ENCODE peak calls at places on chromosomes 16 and 17, in nine cellular contexts. J is A549, V is GM12878, C is stomach, E is sigmoid colon, S is prostate gland, F is body of pancreas, K is transverse colon, D is lower leg skin. U is an unnamed sample.

GRCh38 chr16:89118361-89119061 is 24.9 kb downstream of the ACSF3 start:
- DNase-seq in J (no peak), V (no peak), C (no peak), E (no peak), S (no peak), F (no peak), K (peak), D (no peak), U (no peak)

GRCh38 chr17:67491009-67491677 is 114.1 kb downstream of the PITPNC1 start:
- DNase-seq in J (peak), V (no peak), C (peak), E (peak), S (peak), F (peak), K (peak), D (peak), U (peak)

GRCh38 chr17:29158515-29159275 is 21.5 kb downstream of the MYO18A start:
- DNase-seq in J (no peak), V (no peak), C (no peak), E (no peak), S (no peak), F (peak), K (no peak), D (no peak), U (peak)

GRCh38 chr16:84990782-84991181 is 20.6 kb downstream of the ZDHHC7 start:
- DNase-seq in J (no peak), V (no peak), C (no peak), E (no peak), S (no peak), F (no peak), K (no peak), D (no peak), U (no peak)

GRCh38 chr17:50906443-50906842 is 40.3 kb upstream of the TOB1 start:
- DNase-seq in J (no peak), V (no peak), C (no peak), E (no peak), S (no peak), F (no peak), K (no peak), D (no peak), U (no peak)

GRCh38 chr17:36949461-36949927 is 740 bp downstream of the AATF start:
- DNase-seq in J (no peak), V (no peak), C (no peak), E (no peak), S (no peak), F (no peak), K (no peak), D (no peak), U (no peak)

GRCh38 chr17:51372345-51373004 is 112.1 kb downstream of the UTP18 start:
- DNase-seq in J (peak), V (peak), C (no peak), E (no peak), S (no peak), F (no peak), K (peak), D (no peak), U (peak)

GRCh38 chr16:71628810-71629209 is 2.8 kb downstream of the MARVELD3 start:
- DNase-seq in J (no peak), V (no peak), C (no peak), E (no peak), S (no peak), F (peak), K (no peak), D (no peak), U (peak)

GRCh38 chr16:6667393-6667792 is 665.3 kb upstream of the RBFOX1 start:
- DNase-seq in J (no peak), V (no peak), C (no peak), E (no peak), S (no peak), F (no peak), K (no peak), D (peak), U (no peak)

GRCh38 chr17:43401293-43401692 is 2.5 kb downstream of the ARL4D start:
- DNase-seq in J (peak), V (no peak), C (peak), E (peak), S (no peak), F (peak), K (no peak), D (no peak), U (peak)

GRCh38 chr17:72705905-72706395 is 386.5 kb downstream of the SLC39A11 start:
- DNase-seq in J (no peak), V (no peak), C (no peak), E (no peak), S (no peak), F (no peak), K (no peak), D (no peak), U (no peak)

GRCh38 chr17:76996741-76997694 is 128.8 kb downstream of the MGAT5B start:
- DNase-seq in J (no peak), V (no peak), C (no peak), E (no peak), S (no peak), F (no peak), K (no peak), D (no peak), U (no peak)

DNA sequence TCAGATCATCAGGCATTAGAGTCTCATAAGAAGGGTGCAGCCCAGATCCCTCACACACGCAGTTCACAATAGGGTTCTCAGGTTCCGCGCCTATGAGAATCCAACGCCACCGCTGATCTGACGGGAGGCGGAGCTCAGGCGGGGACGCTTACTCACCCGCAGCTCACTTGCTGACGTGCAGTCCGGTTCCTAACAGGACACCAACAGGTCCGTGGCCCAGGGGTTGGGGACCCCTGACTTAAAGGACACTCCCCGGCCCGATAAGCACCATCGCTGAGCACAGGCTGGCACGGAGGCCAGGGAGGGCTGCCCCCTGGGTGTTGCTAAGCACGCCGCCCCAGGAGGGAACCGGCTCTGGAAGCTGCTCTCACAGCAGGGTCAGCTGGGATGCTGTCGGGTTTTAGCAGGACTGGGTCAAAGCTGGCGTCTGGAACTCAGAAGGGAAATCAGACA is 30.1 kb upstream of the BAHCC1 start:
- DNase-seq in J (no peak), V (no peak), C (peak), E (peak), S (peak), F (peak), K (peak), D (peak), U (no peak)
- TF ChIP-seq POLR2A in J (no peak), V (no peak), C (no peak), E (no peak), S (peak), F (no peak), K (no peak), D (no peak), U (no peak)

GRCh38 chr16:51164167-51164566 is 13.1 kb upstream of the SALL1 start:
- DNase-seq in J (no peak), V (no peak), C (no peak), E (no peak), S (no peak), F (no peak), K (no peak), D (no peak), U (no peak)
- TF ChIP-seq POLR2A in J (no peak), V (no peak), C (no peak), E (no peak), S (no peak), F (no peak), K (no peak), D (no peak), U (no peak)

DNA sequence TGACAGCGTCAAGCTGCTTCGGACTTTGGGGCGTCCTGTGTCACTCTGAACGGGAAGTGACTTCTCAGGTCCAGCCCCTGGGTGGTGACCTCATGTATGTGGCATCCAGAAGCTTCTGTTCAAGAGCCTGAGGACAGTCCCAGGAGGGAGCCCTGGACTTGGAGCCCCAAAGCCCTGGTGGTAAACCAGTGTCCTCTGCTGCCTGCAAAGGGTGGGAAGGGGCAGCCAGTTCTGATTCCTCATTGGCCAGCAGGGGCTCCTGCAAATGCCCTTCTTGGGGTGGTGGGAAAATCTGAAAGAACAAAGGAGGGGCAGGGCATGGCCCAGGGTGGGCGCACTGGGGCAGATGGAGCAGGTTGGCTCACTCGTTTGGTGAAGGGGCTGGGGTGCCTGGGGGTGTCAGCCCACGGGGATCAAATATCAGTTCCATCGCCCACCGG is 1.6 kb downstream of the OSGIN1 start:
- DNase-seq in J (peak), V (no peak), C (peak), E (peak), S (no peak), F (peak), K (peak), D (no peak), U (peak)
- TF ChIP-seq POLR2A in J (no peak), V (no peak), C (no peak), E (no peak), S (peak), F (peak), K (peak), D (no peak), U (peak)

GRCh38 chr17:81510524-81510797 is 2.1 kb downstream of the ACTG1 start:
- DNase-seq in J (no peak), V (no peak), C (no peak), E (no peak), S (no peak), F (no peak), K (no peak), D (no peak), U (no peak)

GRCh38 chr17:81509687-81510523 is 2.7 kb downstream of the ACTG1 start:
- DNase-seq in J (peak), V (no peak), C (no peak), E (no peak), S (no peak), F (no peak), K (no peak), D (no peak), U (no peak)

GRCh38 chr17:81510798-81511549 is 1.6 kb downstream of the ACTG1 start:
- DNase-seq in J (peak), V (no peak), C (no peak), E (no peak), S (no peak), F (no peak), K (no peak), D (no peak), U (no peak)

GRCh38 chr17:81509048-81509686 is 3.4 kb downstream of the ACTG1 start:
- DNase-seq in J (peak), V (no peak), C (no peak), E (no peak), S (no peak), F (no peak), K (peak), D (no peak), U (no peak)

GRCh38 chr17:81508639-81509047 is 4.0 kb downstream of the ACTG1 start:
- DNase-seq in J (peak), V (no peak), C (no peak), E (peak), S (no peak), F (no peak), K (no peak), D (no peak), U (no peak)
- TF ChIP-seq POLR2A in J (peak), V (no peak), C (no peak), E (no peak), S (no peak), F (peak), K (peak), D (no peak), U (peak)

DNA sequence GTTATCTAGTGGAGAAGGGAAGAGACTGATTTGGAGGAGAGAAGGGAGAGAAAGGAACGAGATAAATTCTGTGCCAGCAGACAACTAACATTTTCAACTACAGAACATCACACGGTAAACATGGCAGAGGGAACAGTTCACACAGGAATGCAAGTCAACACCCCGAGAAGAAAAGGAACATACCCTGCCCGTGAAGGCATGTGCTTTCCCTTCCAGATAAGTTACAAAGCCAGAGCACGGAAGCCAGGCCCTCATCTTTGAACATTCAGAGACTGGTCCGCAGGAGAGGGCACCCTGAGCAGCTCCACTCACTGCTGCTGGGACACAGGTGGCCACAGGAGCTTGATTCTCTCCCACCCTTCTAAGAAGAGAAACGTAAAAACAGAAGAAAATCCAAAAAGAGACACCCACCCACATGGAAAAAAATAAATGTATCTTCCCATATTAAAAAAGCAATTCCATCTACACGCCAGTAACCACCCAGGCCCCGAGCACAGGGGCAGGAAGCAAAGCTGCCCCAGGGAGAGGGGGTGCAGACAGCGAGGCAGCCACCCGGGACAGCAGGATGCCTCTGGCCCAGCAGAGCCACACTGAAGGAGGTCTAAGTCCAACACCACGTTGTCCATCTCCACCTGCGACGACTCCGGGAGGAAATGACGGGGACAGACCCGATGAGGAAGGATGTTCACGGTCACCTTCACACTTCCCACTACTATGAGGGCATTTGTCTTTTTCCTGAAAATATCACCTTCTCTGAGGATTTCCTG is 14.2 kb upstream of the CYTH1 start:
- DNase-seq in J (no peak), V (no peak), C (peak), E (no peak), S (peak), F (no peak), K (no peak), D (no peak), U (no peak)
- TF ChIP-seq POLR2A in J (no peak), V (no peak), C (no peak), E (no peak), S (no peak), F (no peak), K (no peak), D (no peak), U (no peak)

DNA sequence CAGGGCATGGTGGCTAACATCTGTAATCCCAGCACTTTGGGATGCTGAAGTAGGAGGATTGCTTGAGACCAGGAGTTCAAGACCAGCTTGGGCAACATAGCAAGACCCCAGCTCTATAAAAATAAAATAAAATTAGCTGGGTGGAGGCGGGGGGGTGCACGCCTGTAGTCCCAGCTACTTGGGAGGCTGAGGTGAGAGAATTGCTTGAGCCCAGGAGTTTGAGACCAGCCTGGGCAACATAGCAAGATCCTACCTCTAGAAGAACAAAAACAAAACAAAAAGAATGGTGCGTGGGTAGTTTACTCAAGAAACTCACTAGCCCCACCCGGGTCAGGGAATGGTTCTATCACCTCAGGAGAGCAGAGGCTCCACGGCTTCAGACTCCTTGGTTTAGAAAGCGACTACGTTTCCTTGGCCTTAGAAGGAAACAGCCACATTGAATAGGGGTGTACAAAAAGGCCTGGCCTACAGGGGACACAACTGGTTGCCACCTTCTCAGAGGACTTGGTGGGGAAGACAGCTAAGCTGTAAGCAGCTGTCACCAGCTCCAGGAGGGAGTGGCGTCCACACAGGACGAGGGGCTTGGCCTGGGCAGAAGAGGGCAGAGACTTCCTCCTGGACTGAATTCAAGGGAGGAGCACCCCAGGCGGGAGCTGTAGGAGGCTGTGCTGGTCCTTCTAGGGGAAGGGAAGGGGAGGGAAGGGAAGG is 717 bp downstream of the TK1 start:
- DNase-seq in J (peak), V (no peak), C (no peak), E (no peak), S (no peak), F (no peak), K (peak), D (no peak), U (peak)
- TF ChIP-seq POLR2A in J (no peak), V (no peak), C (no peak), E (no peak), S (no peak), F (no peak), K (no peak), D (no peak), U (no peak)